ENCODE peak calls at places on chromosomes 12 and 14, in four cellular contexts. P is cardiac muscle cell, A is astrocyte of the cerebellum, H is body of pancreas. J is an unnamed sample.

GRCh38 chr12:67698711-67699603 is 50.4 kb downstream of the DYRK2 start:
- DNase-seq in P (no peak), A (no peak), H (no peak), J (no peak)

GRCh38 chr14:33790996-33791395 is 159.9 kb downstream of the EGLN3 start:
- DNase-seq in P (no peak), A (no peak), H (no peak), J (no peak)

GRCh38 chr14:53947452-53948180 is 9.0 kb downstream of the BMP4 start:
- DNase-seq in P (no peak), A (peak), H (no peak), J (no peak)

GRCh38 chr12:114976959-114977358 is 293.0 kb upstream of the TBX3 start:
- DNase-seq in P (no peak), A (no peak), H (no peak), J (no peak)

GRCh38 chr14:96090441-96091148 is 51.4 kb downstream of the C14orf132 start:
- DNase-seq in P (peak), A (peak), H (no peak), J (no peak)

GRCh38 chr14:71381814-71382213 is 474.6 kb downstream of the PCNX1 start:
- DNase-seq in P (no peak), A (no peak), H (no peak), J (no peak)

GRCh38 chr12:95231190-95231589 is 13.6 kb downstream of the VEZT start:
- DNase-seq in P (no peak), A (no peak), H (no peak), J (no peak)

GRCh38 chr12:17416748-17417147 is 673.2 kb downstream of the RERGL start:
- DNase-seq in P (no peak), A (no peak), H (no peak), J (no peak)

GRCh38 chr14:55604467-55604866 is 24.5 kb downstream of the KTN1 start:
- DNase-seq in P (no peak), A (no peak), H (no peak), J (no peak)

GRCh38 chr14:77074969-77075368 is 23.1 kb upstream of the CIPC start:
- DNase-seq in P (no peak), A (no peak), H (no peak), J (no peak)

GRCh38 chr12:53328043-53328435 is 6.6 kb upstream of the AAAS start:
- DNase-seq in P (no peak), A (no peak), H (no peak), J (no peak)

GRCh38 chr12:53324779-53325538 is 3.5 kb upstream of the AAAS start:
- DNase-seq in P (peak), A (peak), H (peak), J (peak)

GRCh38 chr12:53326460-53327185 is 5.2 kb upstream of the AAAS start:
- DNase-seq in P (no peak), A (no peak), H (no peak), J (no peak)

GRCh38 chr12:53325539-53326061 is 4.2 kb upstream of the AAAS start:
- DNase-seq in P (peak), A (no peak), H (peak), J (no peak)

DNA sequence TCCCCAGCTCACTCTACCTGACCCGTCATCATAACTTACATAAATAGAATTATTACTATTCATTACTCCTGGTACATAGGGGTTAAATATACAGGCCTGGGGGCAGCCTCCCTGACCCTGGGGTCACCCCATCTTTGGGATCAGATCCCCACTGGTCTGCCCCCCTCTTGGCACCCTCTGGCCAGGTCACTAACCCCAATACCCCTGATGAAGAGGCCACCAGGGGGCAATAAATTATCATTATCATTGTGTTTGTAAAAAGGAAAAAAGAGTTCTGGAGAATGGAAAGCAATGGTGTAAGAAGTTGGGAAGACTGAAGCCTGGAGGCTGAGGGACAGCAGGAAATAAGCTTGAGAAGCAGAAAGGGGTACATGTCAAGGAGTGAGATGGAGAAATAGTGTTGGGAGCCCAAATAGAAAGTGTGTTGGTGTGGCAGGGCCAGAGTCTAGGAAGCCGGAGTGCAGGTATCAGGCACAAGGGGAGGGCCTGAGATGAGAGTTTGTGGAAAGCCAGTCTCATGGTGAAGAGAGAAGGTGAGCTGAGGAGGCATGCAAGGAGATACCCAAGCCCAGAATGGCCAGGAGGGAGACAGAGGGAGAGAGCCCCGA is 6.1 kb upstream of the AAAS start:
- DNase-seq in P (no peak), A (no peak), H (no peak), J (no peak)
- TF ChIP-seq CTCF in P (peak), A (peak), H (no peak), J (peak)

DNA sequence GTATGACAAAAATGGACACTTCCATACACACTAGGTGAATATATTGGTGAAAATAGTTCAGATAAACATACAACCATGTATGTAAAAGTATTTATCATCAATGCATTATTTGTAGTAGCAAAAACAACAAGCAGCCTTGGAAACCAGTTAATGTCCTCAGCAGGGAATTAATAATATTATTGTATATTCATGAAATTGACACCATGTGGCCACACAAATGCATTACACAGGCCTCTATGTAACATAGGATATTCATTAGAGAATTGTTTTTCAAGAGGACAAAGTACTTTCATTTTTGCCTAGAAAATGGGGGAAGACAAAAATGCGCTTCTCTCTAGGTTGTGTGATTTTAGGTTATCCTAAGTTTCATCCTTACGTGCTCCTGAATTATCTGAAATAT is 24.3 kb downstream of the SPRING1 start:
- DNase-seq in P (no peak), A (no peak), H (no peak), J (no peak)
- TF ChIP-seq CTCF in P (no peak), A (peak), H (no peak), J (peak)

GRCh38 chr14:74573421-74574091 is 38.5 kb downstream of the LTBP2 start:
- DNase-seq in P (no peak), A (no peak), H (no peak), J (no peak)
- TF ChIP-seq CTCF in P (no peak), A (peak), H (no peak), J (no peak)

GRCh38 chr12:51265024-51265423 is 5.2 kb downstream of the SMAGP start:
- DNase-seq in P (no peak), A (no peak), H (no peak), J (no peak)

GRCh38 chr12:51263341-51263740 is 6.9 kb downstream of the SMAGP start:
- DNase-seq in P (no peak), A (no peak), H (no peak), J (no peak)

GRCh38 chr12:51264297-51264696 is 5.9 kb downstream of the SMAGP start:
- DNase-seq in P (no peak), A (no peak), H (no peak), J (no peak)

GRCh38 chr12:51262758-51263177 is 7.4 kb downstream of the SMAGP start:
- DNase-seq in P (peak), A (no peak), H (peak), J (no peak)
- TF ChIP-seq CTCF in P (peak), A (peak), H (peak), J (peak)

GRCh38 chr12:55659486-55660385 is 23.0 kb downstream of the OR10P1 start:
- DNase-seq in P (peak), A (no peak), H (no peak), J (no peak)

GRCh38 chr12:55658212-55658611 is 21.5 kb downstream of the OR10P1 start:
- DNase-seq in P (no peak), A (no peak), H (no peak), J (no peak)

GRCh38 chr12:55657282-55657681 is 20.6 kb downstream of the OR10P1 start:
- DNase-seq in P (no peak), A (no peak), H (no peak), J (no peak)

GRCh38 chr12:55654506-55655224 is 18.0 kb downstream of the OR10P1 start:
- DNase-seq in P (no peak), A (no peak), H (no peak), J (no peak)

DNA sequence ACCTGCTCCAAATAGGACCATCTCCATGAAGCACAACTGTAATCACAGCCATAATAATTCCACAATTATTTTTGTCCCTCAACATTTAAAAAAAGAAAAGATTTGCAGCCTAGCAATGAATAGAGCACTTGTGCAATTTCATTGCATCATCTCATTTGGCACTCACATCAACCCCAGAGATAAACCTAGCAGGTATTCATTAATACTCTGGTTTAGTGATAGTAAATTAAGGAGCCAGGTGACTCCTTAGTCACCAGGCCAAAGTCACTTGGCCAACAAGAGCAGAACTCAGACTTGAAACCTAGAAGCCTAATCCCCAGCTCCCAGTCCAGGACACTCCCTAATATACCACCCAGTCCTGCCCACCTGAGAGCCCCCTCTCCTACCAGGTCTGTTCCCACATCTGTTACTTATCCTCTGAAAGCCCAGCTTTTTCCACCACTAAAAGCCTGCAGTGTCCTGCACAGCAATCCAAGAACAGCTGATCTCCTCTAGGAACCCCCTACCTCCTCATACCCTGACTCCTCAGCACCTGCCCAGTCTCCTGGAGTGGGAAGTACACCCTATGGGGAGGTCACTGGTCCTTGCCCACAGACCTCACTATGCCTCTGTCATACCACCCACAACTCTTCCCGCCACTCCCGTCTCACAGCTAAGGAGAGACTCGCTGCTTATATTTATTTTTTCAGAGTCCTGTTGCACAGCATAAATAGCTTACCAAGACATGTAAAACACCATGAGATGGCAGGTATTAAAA is 22.1 kb downstream of the OR10P1 start:
- DNase-seq in P (no peak), A (no peak), H (no peak), J (no peak)
- TF ChIP-seq CTCF in P (no peak), A (no peak), H (no peak), J (no peak)

GRCh38 chr12:62597253-62597652 is 130.6 kb downstream of the MON2 start:
- DNase-seq in P (no peak), A (no peak), H (no peak), J (no peak)

GRCh38 chr12:62598846-62599245 is 132.2 kb downstream of the MON2 start:
- DNase-seq in P (no peak), A (no peak), H (no peak), J (no peak)

GRCh38 chr12:62601765-62602444 is 135.3 kb downstream of the MON2 start:
- DNase-seq in P (no peak), A (no peak), H (no peak), J (no peak)

GRCh38 chr12:62602445-62603060 is 135.9 kb downstream of the MON2 start:
- DNase-seq in P (peak), A (peak), H (peak), J (peak)

GRCh38 chr12:62600038-62600437 is 133.4 kb downstream of the MON2 start:
- DNase-seq in P (no peak), A (no peak), H (no peak), J (no peak)
- TF ChIP-seq CTCF in P (peak), A (peak), H (no peak), J (peak)

GRCh38 chr12:66447643-66448042 is 145.3 kb downstream of the HELB start:
- DNase-seq in P (no peak), A (no peak), H (no peak), J (no peak)
- TF ChIP-seq CTCF in P (no peak), A (no peak), H (no peak), J (no peak)

DNA sequence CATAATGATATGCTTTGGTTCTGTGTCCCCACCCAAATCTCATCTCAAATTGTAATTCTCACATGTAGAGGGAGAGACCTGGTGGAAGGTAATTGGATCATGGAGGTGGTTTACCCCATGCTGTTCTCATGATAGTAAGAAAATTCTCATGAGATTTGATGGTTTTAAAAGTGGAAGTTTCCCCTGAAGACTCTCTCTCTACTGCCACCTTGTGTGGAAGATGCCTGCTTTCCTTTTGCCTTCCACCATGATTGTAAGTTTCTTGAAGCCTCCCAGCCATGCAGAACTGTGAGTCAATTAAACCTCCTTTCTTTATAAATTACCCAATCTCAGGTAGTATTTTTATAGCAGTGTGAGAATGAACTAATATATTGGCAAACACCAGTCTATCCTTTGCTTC is 260.4 kb upstream of the PPFIA2 start:
- DNase-seq in P (no peak), A (no peak), H (no peak), J (no peak)
- TF ChIP-seq CTCF in P (peak), A (no peak), H (no peak), J (peak)

GRCh38 chr12:6062427-6063378 is 61.8 kb downstream of the VWF start:
- DNase-seq in P (peak), A (no peak), H (peak), J (no peak)
- TF ChIP-seq CTCF in P (peak), A (peak), H (peak), J (peak)

J was measured in type B pancreatic cell.